ENCODE peak calls at places on chromosomes 11 and 22, in four cellular contexts. U, X, O and E are unnamed samples.

GRCh38 chr11:34145847-34146381 is 40.5 kb downstream of the NAT10 start:
- DNase-seq in X (no peak), U (no peak), O (no peak), E (no peak)

GRCh38 chr11:124868322-124869274 is 3.4 kb downstream of the ROBO3 start:
- DNase-seq in X (no peak), U (no peak), O (no peak), E (no peak)

GRCh38 chr11:44564653-44565007 is 833 bp upstream of the CD82 start:
- DNase-seq in O (peak), U (no peak), X (no peak), E (no peak)

GRCh38 chr22:44345872-44346271 is 33.1 kb upstream of the SHISAL1 start:
- DNase-seq in O (no peak), X (no peak), U (no peak), E (no peak)

GRCh38 chr11:64809781-64810241 is 540 bp downstream of the MEN1 start:
- DNase-seq in O (no peak), X (peak), U (peak), E (peak)

GRCh38 chr22:23245799-23246136 is 65.5 kb downstream of the BCR start:
- DNase-seq in U (no peak), X (no peak), O (no peak), E (no peak)

GRCh38 chr22:41526802-41527799 is 17.2 kb downstream of the POLR3H start:
- DNase-seq in X (peak), U (peak), O (peak), E (peak)

GRCh38 chr11:9535189-9535781 is 38.2 kb upstream of the WEE1 start:
- DNase-seq in U (peak), X (peak), O (peak), E (peak)

GRCh38 chr11:123707606-123708205 is 33.8 kb downstream of the ZNF202 start:
- DNase-seq in U (peak), O (peak), X (peak), E (peak)

GRCh38 chr11:91296628-91297027 is 928.0 kb upstream of the FAT3 start:
- DNase-seq in O (no peak), X (no peak), U (no peak), E (no peak)

GRCh38 chr22:39392341-39392948 is 7.1 kb upstream of the TAB1 start:
- DNase-seq in U (no peak), O (no peak), X (no peak), E (peak)

GRCh38 chr11:110000045-110000502 is 93.1 kb upstream of the ZC3H12C start:
- DNase-seq in U (no peak), O (no peak), X (no peak), E (no peak)

GRCh38 chr11:23932485-23932898 is 564.4 kb upstream of the LUZP2 start:
- DNase-seq in X (no peak), U (no peak), O (no peak), E (no peak)